ENCODE peak calls at places on chromosomes 16 and 17, in five cellular contexts. B, I, X, S and G are unnamed samples.

GRCh38 chr17:59361916-59362810 is 30.7 kb downstream of the YPEL2 start:
- DNase-seq in I (no peak), X (no peak), S (no peak), B (no peak), G (peak)

GRCh38 chr16:1492923-1493745 is at the start of gene TELO2:
- DNase-seq in B (peak), S (peak), I (peak), X (peak), G (peak)

GRCh38 chr16:64964126-64964540 is 157.7 kb downstream of the CDH11 start:
- DNase-seq in B (no peak), X (no peak), I (no peak), S (no peak), G (no peak)

GRCh38 chr17:68640601-68641000 is 39.4 kb upstream of the FAM20A start:
- DNase-seq in S (no peak), X (no peak), I (no peak), B (no peak), G (no peak)

GRCh38 chr17:80916246-80916645 is 75.4 kb upstream of the CHMP6 start:
- DNase-seq in X (no peak), B (no peak), S (no peak), I (no peak), G (no peak)

GRCh38 chr16:67514382-67514828 is 14.2 kb upstream of the RIPOR1 start:
- DNase-seq in X (peak), B (peak), S (peak), I (peak), G (peak)

GRCh38 chr17:43092891-43093290 is 32.3 kb downstream of the BRCA1 start:
- DNase-seq in I (no peak), B (no peak), S (no peak), X (no peak), G (no peak)

GRCh38 chr17:21167303-21167702 is 40.5 kb downstream of the DHRS7B start:
- DNase-seq in B (no peak), X (no peak), S (no peak), I (no peak), G (no peak)

GRCh38 chr16:25126820-25127232 is 15.3 kb downstream of the LCMT1 start:
- DNase-seq in B (no peak), X (no peak), I (no peak), S (no peak), G (no peak)

GRCh38 chr16:1794908-1795666 is 1.6 kb upstream of the IGFALS start:
- DNase-seq in X (no peak), I (no peak), B (no peak), S (peak), G (no peak)

GRCh38 chr17:19354123-19354522 is 8.4 kb downstream of the B9D1 start:
- DNase-seq in I (no peak), S (no peak), X (peak), B (peak), G (no peak)

GRCh38 chr17:17792143-17792550 is 44.6 kb downstream of the SREBF1 start:
- DNase-seq in S (no peak), I (no peak), B (no peak), X (no peak), G (no peak)

GRCh38 chr16:12239226-12239625 is 262.7 kb downstream of the SNX29 start:
- DNase-seq in B (no peak), I (no peak), X (no peak), S (no peak), G (no peak)

GRCh38 chr17:73042809-73043685 is 49.4 kb downstream of the SLC39A11 start:
- DNase-seq in S (no peak), B (no peak), X (no peak), I (no peak), G (no peak)

GRCh38 chr17:21688293-21688949 is 3.9 kb upstream of the KCNJ18 start:
- DNase-seq in B (no peak), X (no peak), S (no peak), I (no peak), G (no peak)

GRCh38 chr17:17098426-17099035 is 56.3 kb downstream of the MPRIP start:
- DNase-seq in B (no peak), I (peak), X (no peak), S (no peak), G (no peak)

GRCh38 chr16:66095676-66096075 is 270.8 kb upstream of the CDH5 start:
- DNase-seq in B (no peak), I (no peak), S (no peak), X (no peak), G (no peak)

GRCh38 chr17:78904371-78904770 is 1.4 kb upstream of the CEP295NL start:
- DNase-seq in I (no peak), B (no peak), X (no peak), S (no peak), G (no peak)

GRCh38 chr16:31006086-31006385 is 4.4 kb downstream of the STX1B start:
- DNase-seq in I (no peak), S (no peak), X (no peak), B (no peak), G (no peak)

GRCh38 chr17:75266315-75267145 is 4.5 kb downstream of the MIF4GD start:
- DNase-seq in S (no peak), X (no peak), B (no peak), I (no peak), G (no peak)

GRCh38 chr16:5108505-5109158 is 11.0 kb upstream of the EEF2KMT start:
- DNase-seq in I (peak), S (peak), X (no peak), B (peak), G (no peak)

GRCh38 chr17:33674685-33675084 is 381.6 kb upstream of the ASIC2 start:
- DNase-seq in B (peak), S (peak), I (peak), X (peak), G (peak)

DNA sequence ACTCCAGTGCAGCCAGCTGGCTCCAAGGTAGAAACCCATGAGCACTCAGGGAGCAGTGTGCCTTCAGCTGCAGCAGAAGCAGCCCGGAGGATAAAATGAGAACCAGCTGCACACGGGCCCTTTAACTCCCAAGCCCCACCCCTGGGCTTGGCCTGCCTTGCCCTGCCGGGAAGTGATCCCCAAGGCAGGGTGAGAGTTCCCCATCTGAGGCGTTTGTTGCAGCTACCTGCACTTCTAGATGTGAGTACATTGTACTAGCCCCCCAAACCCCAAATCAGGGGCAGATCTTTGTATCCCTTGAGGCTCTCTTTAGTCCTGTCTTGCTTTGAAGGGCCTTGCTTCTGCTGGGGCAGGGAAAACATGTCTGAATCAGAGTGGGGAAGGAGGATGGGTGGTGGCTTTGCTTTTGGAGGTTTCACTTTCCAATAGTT is at the start of gene MVP:
- DNase-seq in B (no peak), S (peak), I (peak), X (no peak), G (no peak)
- H3K4me3 ChIP-seq in B (no peak), S (peak), I (peak), X (peak), G (peak)

DNA sequence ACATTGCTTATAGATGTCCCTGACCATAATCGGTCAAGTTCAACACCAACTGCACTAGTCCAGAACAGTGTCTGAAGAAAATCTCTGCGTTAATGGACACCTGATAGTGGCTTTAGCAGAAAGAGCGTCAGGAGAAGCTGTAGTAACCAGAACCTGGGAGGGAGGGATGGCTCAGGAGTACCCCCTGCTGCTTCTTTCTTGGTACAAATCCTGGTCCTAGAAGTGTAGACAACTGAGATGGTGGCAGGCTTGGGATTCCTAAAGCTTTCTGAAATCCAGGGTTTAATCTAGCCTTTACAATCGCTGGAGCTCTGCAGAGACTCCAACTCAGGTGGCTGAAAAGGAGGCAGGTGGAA is 5.4 kb downstream of the MAP3K14 start:
- DNase-seq in B (peak), X (no peak), I (no peak), S (no peak), G (no peak)
- TF ChIP-seq CTCF in B (no peak), X (no peak), I (no peak), S (no peak), G (no peak)

GRCh38 chr17:55778389-55779118 is 27.7 kb downstream of the PCTP start:
- DNase-seq in B (no peak), I (no peak), X (no peak), S (no peak), G (no peak)

GRCh38 chr17:55784666-55785065 is 33.8 kb downstream of the PCTP start:
- DNase-seq in I (no peak), B (no peak), X (no peak), S (no peak), G (no peak)

GRCh38 chr17:55785181-55785580 is 34.3 kb downstream of the PCTP start:
- DNase-seq in I (no peak), X (no peak), B (no peak), S (no peak), G (no peak)

GRCh38 chr17:55783684-55784245 is 32.9 kb downstream of the PCTP start:
- DNase-seq in S (peak), X (no peak), I (peak), B (peak), G (no peak)
- H3K4me3 ChIP-seq in S (no peak), X (no peak), I (no peak), B (peak), G (no peak)

GRCh38 chr16:50610331-50611262 is 62.4 kb downstream of the NKD1 start:
- DNase-seq in I (no peak), B (peak), S (no peak), X (no peak), G (no peak)
- TF ChIP-seq CTCF in I (no peak), B (peak), S (no peak), X (no peak), G (no peak)

GRCh38 chr17:6712854-6713129 is 377 bp downstream of the SLC13A5 start:
- DNase-seq in I (no peak), X (no peak), S (no peak), B (no peak), G (no peak)
- H3K4me3 ChIP-seq in I (peak), X (no peak), S (peak), B (peak), G (no peak)

DNA sequence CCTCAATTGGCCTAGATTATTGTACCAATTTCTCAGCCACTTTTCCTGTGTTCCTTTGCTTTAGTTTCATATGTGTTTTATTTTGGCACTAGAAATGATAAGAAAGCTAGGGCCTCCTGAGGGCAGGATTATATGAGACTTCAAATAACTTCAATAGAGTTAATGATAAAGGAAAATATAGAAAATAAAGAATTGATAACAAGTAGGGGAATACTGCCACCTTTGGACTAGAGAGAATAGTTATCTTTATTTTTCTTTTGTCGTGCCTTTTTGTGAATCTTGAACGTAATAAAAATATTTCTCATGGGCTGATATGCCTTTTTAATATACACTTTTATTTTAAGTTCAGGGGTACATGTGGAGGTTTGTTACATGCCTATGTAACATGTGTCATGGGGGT is 29.3 kb upstream of the RBL2 start:
- DNase-seq in X (no peak), S (no peak), B (no peak), I (no peak), G (no peak)
- TF ChIP-seq CTCF in X (no peak), S (no peak), B (peak), I (no peak), G (no peak)